ENCODE peak calls at places on chromosomes 11 and 22, in four cellular contexts. D, H, N and I are unnamed samples.

GRCh38 chr11:123145220-123145619 is 49.8 kb downstream of the CLMP start:
- DNase-seq in N (peak), D (no peak), H (peak), I (peak)

GRCh38 chr22:23045461-23045860 is 24.9 kb upstream of the GNAZ start:
- DNase-seq in D (no peak), H (no peak), N (no peak), I (no peak)

GRCh38 chr22:18013436-18013835 is 10.9 kb downstream of the MICAL3 start:
- DNase-seq in H (no peak), N (no peak), D (no peak), I (no peak)

GRCh38 chr11:64337538-64338249 is 2.3 kb upstream of the CCDC88B start:
- DNase-seq in D (no peak), H (peak), N (no peak), I (no peak)

GRCh38 chr22:41367680-41368542 is 13.8 kb upstream of the TEF start:
- DNase-seq in D (peak), N (no peak), H (peak), I (no peak)

GRCh38 chr22:22720201-22720723 is 75.8 kb downstream of the GGTLC2 start:
- DNase-seq in H (peak), D (no peak), N (peak), I (no peak)

GRCh38 chr11:79503028-79503427 is 62.2 kb upstream of the TENM4 start:
- DNase-seq in H (no peak), D (no peak), N (no peak), I (no peak)

GRCh38 chr11:34970480-34970879 is 54.1 kb downstream of the PDHX start:
- DNase-seq in H (no peak), D (no peak), N (no peak), I (no peak)

GRCh38 chr22:28397324-28397723 is 282.3 kb downstream of the TTC28 start:
- DNase-seq in D (no peak), N (peak), H (peak), I (no peak)

GRCh38 chr11:120601566-120601965 is 90.0 kb downstream of the GRIK4 start:
- DNase-seq in D (no peak), H (no peak), N (peak), I (no peak)

GRCh38 chr11:114319716-114320328 is 23.6 kb downstream of the NNMT start:
- DNase-seq in D (no peak), N (no peak), H (no peak), I (no peak)

DNA sequence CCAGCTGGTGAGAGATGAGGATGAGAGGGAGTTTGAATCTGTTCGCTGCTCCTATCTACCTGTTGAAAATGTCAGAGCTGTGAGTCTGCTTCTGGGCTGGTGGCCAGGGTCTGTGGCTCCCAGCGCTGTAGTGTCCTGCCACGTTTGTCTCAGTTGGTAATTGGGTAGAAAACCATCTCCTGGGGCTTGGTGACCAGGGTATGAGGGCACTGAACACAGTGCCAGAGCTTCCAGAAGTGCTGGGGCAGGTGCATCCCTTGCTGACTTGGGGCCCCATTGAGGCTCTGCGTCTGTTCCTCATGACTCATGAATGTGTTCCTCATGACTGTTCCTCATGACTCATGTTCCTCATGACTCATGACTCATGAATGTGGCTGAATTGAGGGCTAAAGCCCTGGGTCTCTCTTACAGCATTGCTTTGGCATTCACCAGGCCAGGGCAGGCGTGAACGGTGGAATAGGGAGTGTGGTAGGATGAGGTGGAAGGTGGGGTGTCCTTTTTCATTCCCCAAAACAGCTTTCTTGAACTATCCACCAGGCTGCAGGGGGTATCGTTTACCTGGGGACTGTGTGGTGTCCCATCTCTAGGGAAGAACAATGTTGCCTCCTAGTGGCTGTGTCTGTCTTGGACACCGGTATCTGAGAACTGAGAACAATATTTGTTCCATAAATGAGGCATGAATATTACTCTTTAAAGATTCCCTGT is 139.5 kb downstream of the COMMD9 start:
- DNase-seq in D (peak), N (peak), H (peak), I (no peak)
- TF ChIP-seq CTCF in D (peak), N (peak), H (peak), I (peak)

GRCh38 chr11:623999-624704 is 603 bp downstream of the CDHR5 start:
- DNase-seq in D (no peak), N (peak), H (peak), I (no peak)
- H3K4me3 ChIP-seq in D (no peak), N (no peak), H (no peak), I (no peak)

DNA sequence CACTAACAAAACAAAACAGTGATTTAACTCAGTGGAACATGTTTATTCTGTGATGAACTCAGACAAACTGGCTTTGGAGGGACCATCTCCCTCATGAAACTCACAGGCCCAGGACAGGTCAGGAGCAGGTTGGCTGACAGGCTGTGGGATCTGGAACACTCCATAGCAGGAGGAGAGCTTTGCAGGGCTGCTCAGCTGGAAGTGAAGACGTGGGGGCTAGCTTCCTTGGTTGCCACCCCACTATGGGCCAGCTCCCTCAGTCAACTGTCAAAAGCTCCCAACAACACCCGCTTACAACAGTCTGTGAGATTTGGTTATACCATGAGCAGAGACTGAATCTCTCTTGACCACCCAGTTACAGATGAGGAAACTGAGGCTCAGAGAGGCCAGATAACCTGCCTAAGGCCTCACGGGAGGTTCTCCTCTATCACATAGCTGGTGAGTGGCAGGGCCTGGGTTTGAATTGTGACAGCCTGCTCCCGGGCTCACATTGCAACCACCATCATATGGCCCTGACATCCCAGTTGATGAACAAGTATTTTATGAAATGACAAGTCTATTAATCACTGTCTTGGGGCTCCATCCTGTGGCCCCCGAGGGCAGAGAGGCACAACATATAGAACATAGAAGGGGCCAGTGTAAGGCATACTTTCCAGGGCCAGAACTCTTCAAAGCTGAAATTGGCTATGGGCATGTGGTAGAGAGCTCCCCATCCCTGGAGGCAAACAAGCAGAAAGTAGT is 473.4 kb downstream of the MN1 start:
- DNase-seq in H (no peak), N (no peak), D (no peak), I (no peak)
- TF ChIP-seq CTCF in H (no peak), N (no peak), D (no peak), I (no peak)

GRCh38 chr22:19513823-19514222 is 10.4 kb downstream of the CLDN5 start:
- DNase-seq in N (no peak), D (no peak), H (no peak), I (no peak)
- H3K4me3 ChIP-seq in N (no peak), D (no peak), H (no peak), I (no peak)

GRCh38 chr22:37179126-37179470 is 8.9 kb downstream of the C1QTNF6 start:
- DNase-seq in H (no peak), D (no peak), N (no peak), I (no peak)

GRCh38 chr22:37178350-37179125 is 9.5 kb downstream of the C1QTNF6 start:
- DNase-seq in D (no peak), N (peak), H (peak), I (no peak)

GRCh38 chr22:37176464-37177061 is 11.5 kb downstream of the C1QTNF6 start:
- DNase-seq in H (peak), D (no peak), N (peak), I (no peak)

GRCh38 chr22:37177221-37177620 is 10.8 kb downstream of the C1QTNF6 start:
- DNase-seq in H (no peak), N (no peak), D (no peak), I (no peak)

GRCh38 chr22:37177755-37178154 is 10.3 kb downstream of the C1QTNF6 start:
- DNase-seq in D (no peak), N (no peak), H (no peak), I (no peak)
- TF ChIP-seq CTCF in D (no peak), N (no peak), H (no peak), I (no peak)

GRCh38 chr11:44590769-44591168 is 25.3 kb downstream of the CD82 start:
- DNase-seq in H (no peak), D (no peak), N (no peak), I (no peak)
- H3K4me3 ChIP-seq in H (no peak), D (no peak), N (no peak), I (no peak)

DNA sequence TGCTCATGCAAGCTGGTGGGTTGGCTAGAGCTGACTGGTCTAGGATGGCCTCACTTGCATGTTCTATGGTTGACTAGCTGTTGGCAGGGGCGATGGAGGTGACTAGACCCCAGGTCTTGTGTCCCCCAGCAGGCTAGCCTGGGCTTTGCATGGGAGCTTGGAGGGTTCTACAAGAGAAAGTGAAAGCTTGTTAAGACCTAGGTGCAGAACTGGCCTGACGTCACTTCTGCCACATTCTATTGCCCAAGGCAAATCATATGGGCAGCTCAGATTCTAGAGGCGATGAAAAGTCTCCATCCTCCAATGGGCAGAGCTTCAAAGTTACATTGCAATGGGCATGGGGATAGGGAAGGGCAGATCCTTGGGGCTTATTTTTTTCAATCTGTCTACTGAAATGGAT is 170.9 kb downstream of the MIAT start:
- DNase-seq in N (no peak), D (no peak), H (no peak), I (no peak)
- TF ChIP-seq CTCF in N (no peak), D (no peak), H (no peak), I (no peak)

DNA sequence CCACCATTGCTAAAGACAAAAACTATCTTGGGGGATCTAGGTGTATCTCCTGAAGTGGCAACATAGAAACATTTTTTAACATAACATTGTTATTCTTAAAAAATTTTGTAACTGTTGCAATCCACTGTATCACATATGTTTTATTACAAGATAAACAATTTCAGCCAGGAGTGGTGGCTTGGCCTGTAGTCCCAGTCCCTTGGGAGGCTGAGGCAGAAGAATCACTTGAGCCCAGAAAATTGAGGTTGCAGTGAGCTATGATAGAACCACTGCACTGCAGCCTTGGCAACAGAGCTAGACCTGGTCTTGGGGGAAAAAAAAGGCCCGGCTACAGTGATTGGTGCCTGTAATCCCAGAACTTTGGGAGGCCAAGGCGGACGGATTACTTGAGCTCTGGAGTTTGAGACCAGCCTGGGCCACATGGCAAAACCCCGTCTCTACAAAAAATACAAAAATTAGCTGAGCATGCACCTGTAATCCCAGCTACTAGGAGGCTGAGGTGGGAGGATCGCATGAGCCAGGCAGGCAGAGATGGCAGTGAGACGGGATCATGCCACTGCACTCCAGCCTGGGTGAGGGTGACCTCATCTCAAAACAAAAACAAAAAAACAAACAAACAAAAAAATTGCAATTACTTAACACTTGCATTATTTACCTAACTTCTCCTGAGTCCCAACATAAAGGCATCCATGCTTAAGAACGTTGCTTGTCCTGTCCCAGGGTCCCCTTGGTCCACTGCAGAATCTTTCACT is 1.5 kb upstream of the DEPDC5 start:
- DNase-seq in N (no peak), D (no peak), H (no peak), I (no peak)
- H3K4me3 ChIP-seq in N (no peak), D (no peak), H (no peak), I (no peak)

DNA sequence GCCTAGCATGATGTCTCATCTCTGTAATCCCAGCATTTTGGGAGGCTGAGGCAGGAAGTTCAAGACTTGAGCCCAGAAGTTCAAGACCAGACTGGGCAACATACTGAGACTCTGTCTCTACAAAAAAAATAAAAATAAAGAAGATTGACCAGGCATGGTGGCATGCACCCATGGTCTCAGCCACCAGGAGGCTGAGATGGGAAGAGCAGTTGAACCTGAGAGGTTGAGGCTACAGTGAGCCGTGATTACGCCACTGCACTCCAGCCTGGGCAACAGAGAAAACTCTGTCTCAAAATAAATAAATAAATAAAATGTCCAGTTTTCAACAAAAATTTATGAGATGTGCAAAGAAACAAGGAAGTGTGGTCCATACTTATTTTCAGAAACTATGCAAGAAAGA is 28.3 kb downstream of the EFCAB6 start:
- DNase-seq in D (no peak), H (no peak), N (no peak), I (no peak)
- TF ChIP-seq CTCF in D (peak), H (no peak), N (peak), I (no peak)